ENCODE peak calls at places on chromosomes 2 and 18, in seven cellular contexts. I is CD8-positive, alpha-beta memory T cell; T is heart right ventricle; X is PC-3; P is HAP-1; O is lung; A is effector memory CD4-positive, alpha-beta T cell. L is an unnamed sample. For H3K4me1 and H3K36me3, the result is how much of the 10 kb centered on the place peaks cover.

GRCh38 chr2:43948370-43948769 is 47.4 kb downstream of the LRPPRC start:
- DNase-seq in I (no peak), T (no peak), X (peak), P (no peak), O (no peak), A (no peak), L (no peak)

GRCh38 chr2:60555794-60556161 is 2.3 kb upstream of the BCL11A start:
- DNase-seq in I (no peak), T (no peak), X (no peak), P (no peak), O (no peak), A (no peak), L (no peak)

GRCh38 chr2:156366747-156367146 is 34.2 kb upstream of the NR4A2 start:
- DNase-seq in I (no peak), T (no peak), X (no peak), P (no peak), O (no peak), A (no peak), L (no peak)

GRCh38 chr18:22467760-22468553 is 50.2 kb upstream of the CTAGE1 start:
- DNase-seq in I (no peak), T (no peak), X (peak), P (no peak), O (no peak), A (no peak), L (no peak)

GRCh38 chr2:26067980-26068507 is 34.2 kb downstream of the RAB10 start:
- DNase-seq in I (no peak), T (no peak), X (no peak), P (no peak), O (no peak), A (no peak), L (no peak)

GRCh38 chr2:175282300-175282699 is 100.8 kb upstream of the ATP5MC3 start:
- DNase-seq in I (no peak), T (no peak), X (peak), P (peak), O (no peak), A (no peak), L (no peak)

GRCh38 chr2:234494361-234495075 is 2.4 kb downstream of the ARL4C start:
- DNase-seq in I (peak), T (no peak), X (peak), P (peak), O (peak), A (no peak), L (no peak)

GRCh38 chr2:31429759-31430438 is 15.4 kb upstream of the XDH start:
- DNase-seq in I (peak), T (no peak), X (peak), P (no peak), O (no peak), A (peak), L (no peak)

GRCh38 chr2:10239561-10239967 is 63.1 kb upstream of the HPCAL1 start:
- DNase-seq in I (no peak), T (no peak), X (no peak), P (no peak), O (no peak), A (no peak), L (no peak)

GRCh38 chr2:45207105-45207504 is 197.9 kb upstream of the SIX2 start:
- DNase-seq in I (no peak), T (no peak), X (no peak), P (no peak), O (peak), A (no peak), L (no peak)

GRCh38 chr2:149908731-149909690 is 321.4 kb upstream of the MMADHC start:
- DNase-seq in I (no peak), T (no peak), X (peak), P (no peak), O (no peak), A (no peak), L (peak)

GRCh38 chr18:61019902-61020301 is 313.3 kb upstream of the CDH20 start:
- DNase-seq in I (no peak), T (no peak), X (no peak), P (no peak), O (no peak), A (no peak), L (no peak)

GRCh38 chr18:78984941-78985784 is 5.5 kb downstream of the SALL3 start:
- DNase-seq in I (no peak), T (no peak), X (peak), P (peak), O (peak), A (no peak), L (no peak)

GRCh38 chr2:64636105-64636873 is 17.4 kb downstream of the SERTAD2 start:
- DNase-seq in I (no peak), T (no peak), X (no peak), P (no peak), O (no peak), A (no peak), L (no peak)

GRCh38 chr18:46751882-46752281 is 5.0 kb downstream of the ST8SIA5 start:
- DNase-seq in I (no peak), T (no peak), X (no peak), P (no peak), O (no peak), A (no peak), L (no peak)

GRCh38 chr18:48946329-48946835 is 4.4 kb downstream of the SMAD7 start:
- DNase-seq in I (no peak), T (no peak), X (peak), P (peak), O (no peak), A (no peak), L (no peak)

GRCh38 chr18:1965541-1965940 is 605.8 kb downstream of the METTL4 start:
- DNase-seq in I (no peak), T (no peak), X (no peak), P (peak), O (no peak), A (no peak), L (no peak)

GRCh38 chr2:26712486-26713465 is 20.3 kb downstream of the KCNK3 start:
- DNase-seq in I (no peak), T (peak), X (no peak), P (no peak), O (no peak), A (no peak), L (no peak)

DNA sequence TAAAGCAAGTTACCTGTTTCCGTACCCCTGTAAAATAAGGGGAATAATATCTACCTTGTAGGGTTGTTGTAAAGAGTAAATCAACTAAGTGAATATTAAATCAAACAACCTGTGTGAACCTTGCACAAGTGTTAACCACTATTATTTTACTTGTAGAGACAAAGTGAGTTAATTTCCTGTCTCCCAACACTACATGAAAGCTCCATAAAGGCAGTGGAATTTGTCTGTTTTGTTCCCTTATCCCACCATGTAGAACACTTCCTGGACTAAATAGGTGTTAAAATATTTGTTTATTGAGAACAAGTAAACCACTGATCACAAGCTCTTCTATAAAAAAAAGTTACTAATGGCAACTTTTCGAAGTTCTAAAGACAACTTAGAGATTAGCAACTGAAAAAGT is 3.3 kb downstream of the ARL5A start:
- DNase-seq in I (no peak), T (no peak), X (no peak), P (no peak), O (no peak), A (no peak), L (no peak)
- H3K4me1 ChIP-seq in I (under half), T (half or more), X (under half), P (under half), O (under half), A (under half), L (under half)

DNA sequence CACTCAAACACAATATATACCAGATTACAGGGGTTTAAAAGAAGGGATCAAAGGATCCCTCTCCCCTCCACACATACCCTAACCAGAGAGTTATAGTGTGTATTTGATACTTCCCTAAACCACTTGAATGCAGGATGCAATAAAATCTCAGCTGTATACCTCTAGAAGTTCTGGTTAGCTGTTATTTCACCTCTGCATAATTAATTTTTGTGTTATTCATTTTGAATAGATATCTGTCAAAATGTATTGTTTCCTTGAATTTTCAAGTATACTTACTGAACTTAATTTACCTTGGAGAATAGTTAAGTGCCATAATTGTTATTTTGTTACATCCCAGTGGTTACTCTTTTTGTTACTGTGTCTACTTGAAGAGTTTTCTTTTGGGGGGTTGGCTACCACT is 34.5 kb downstream of the DDX1 start:
- DNase-seq in I (no peak), T (no peak), X (no peak), P (no peak), O (no peak), A (no peak), L (no peak)
- H3K36me3 ChIP-seq in I (under half), T (under half), X (half or more), P (half or more), O (under half), A (half or more), L (under half)

DNA sequence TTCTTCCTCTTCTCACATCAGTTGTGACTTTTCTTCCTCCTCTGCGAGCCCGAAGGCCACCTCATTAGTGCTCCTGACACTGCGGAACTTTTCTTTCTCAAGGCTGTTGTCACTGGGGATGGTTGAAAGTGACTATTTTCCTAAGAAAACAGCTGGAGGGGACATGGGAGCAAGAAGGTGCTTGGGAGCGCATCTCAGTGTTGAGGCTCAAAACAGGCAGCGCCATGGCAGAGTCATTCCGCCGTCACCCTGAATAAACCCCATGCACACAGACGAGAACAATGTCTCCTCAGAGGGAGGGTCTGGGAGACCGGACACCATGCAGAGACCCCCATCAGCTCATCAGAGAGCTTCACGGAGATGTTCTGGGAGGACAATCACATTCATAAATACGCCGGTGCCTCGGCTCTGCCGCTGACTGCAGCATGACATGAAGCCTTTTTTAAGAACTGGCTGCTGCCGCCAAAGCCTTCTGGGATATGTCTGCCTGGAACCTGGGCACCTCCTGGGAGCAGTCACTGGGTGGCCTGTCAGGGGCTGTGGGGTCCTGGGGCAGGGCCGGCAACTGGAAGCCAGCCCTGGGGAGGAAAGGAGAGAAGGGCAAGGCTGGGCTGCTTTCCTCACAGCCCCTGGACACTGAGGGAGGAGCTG is 19.2 kb downstream of the ATOH8 start:
- DNase-seq in I (no peak), T (peak), X (no peak), P (no peak), O (no peak), A (no peak), L (no peak)
- H3K4me1 ChIP-seq in I (under half), T (half or more), X (under half), P (under half), O (under half), A (under half), L (under half)

GRCh38 chr18:42039396-42039795 is 84.4 kb downstream of the PIK3C3 start:
- DNase-seq in I (no peak), T (no peak), X (no peak), P (no peak), O (no peak), A (no peak), L (no peak)
- H3K36me3 ChIP-seq in I (under half), T (under half), X (under half), P (under half), O (under half), A (half or more), L (under half)

DNA sequence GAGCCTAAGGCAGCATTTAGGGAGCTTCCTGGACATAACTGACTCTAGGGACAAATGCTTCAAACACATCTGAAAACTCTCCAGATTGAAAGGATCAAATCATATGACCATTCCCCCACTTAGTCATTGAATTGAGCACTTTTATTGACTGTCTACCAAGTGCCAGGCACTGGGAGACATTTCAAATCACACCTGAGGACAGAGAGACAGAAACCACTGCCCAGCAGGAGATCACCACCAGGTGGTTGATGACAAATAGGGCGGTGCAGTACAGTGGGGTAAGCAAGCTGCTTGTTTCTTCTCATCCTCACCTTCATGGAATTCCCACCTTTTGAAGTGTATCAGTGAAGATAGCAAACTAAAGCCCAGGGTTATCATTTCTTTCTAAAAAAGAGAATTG is 19.0 kb upstream of the CXCR4 start:
- DNase-seq in I (peak), T (no peak), X (peak), P (no peak), O (no peak), A (peak), L (no peak)
- H3K4me1 ChIP-seq in I (half or more), T (half or more), X (under half), P (under half), O (under half), A (half or more), L (under half)

DNA sequence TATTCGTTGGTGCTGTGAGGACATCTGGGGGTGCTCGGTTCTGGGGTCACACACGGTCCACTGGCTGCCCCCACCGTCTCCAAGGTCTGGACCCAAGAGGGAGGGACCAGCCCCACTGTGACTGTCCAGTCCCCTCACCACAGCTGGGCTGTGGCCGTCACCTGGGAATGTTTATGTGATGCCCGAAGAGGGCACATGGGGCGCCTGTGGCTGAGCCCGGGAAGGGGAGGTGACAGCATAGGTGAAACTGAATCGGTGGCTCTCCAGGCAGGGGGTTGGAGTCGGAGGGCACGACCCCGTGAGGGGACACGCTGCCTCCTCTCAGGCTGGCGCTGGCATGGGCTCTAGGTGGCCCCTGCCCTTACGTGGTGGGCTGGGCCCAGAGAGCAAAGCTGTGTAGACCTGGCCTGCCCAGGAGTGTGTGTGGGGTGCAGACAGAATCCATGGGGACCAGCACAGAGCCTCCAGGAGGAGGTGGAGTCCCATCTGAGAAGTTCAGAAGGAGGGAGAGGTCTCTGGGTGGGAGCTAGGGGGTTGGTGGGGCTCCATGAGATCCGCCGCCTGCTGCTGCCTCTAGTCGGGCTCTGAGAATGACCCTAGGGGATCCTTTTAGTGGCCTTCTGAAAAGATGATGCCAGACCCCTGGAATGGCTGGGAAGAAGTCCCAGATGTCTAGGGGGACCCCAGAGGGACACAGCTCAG is 1.8 kb downstream of the BOK start:
- DNase-seq in I (no peak), T (no peak), X (no peak), P (no peak), O (no peak), A (no peak), L (no peak)
- H3K36me3 ChIP-seq in I (under half), T (under half), X (under half), P (under half), O (under half), A (under half), L (under half)

GRCh38 chr2:89850881-89851582 is 1159.6 kb downstream of the RPIA start:
- DNase-seq in I (no peak), T (no peak), X (no peak), P (no peak), O (no peak), A (no peak), L (no peak)
- H3K4me1 ChIP-seq in I (under half), T (under half), X (under half), P (under half), O (under half), A (under half), L (under half)

L was measured in mucosa of descending colon.